ENCODE peak calls at places on chromosomes 6 and 20, in nine cellular contexts. One of them, this sample, is unnamed.

GRCh38 chr6:146594495-146594894 is 4.3 kb upstream of the ADGB start:
- DNase-seq in A673: no peak
- DNase-seq in suprapubic skin: no peak
- DNase-seq in Panc1: no peak
- DNase-seq in left ventricle myocardium inferior: no peak
- DNase-seq in heart left ventricle: no peak
- DNase-seq in AG10803: no peak
- DNase-seq in PC-3: no peak
- DNase-seq in brain microvascular endothelial cell: no peak
- DNase-seq in this sample: no peak

GRCh38 chr6:103707596-103708325 is 1152.0 kb downstream of the HACE1 start:
- DNase-seq in A673: no peak
- DNase-seq in Panc1: no peak
- DNase-seq in AG10803: no peak
- DNase-seq in PC-3: peak; percentile 7
- DNase-seq in left ventricle myocardium inferior: no peak
- DNase-seq in heart left ventricle: no peak
- DNase-seq in brain microvascular endothelial cell: no peak
- DNase-seq in suprapubic skin: no peak
- DNase-seq in this sample: no peak

GRCh38 chr20:15895560-15896084 is 677.6 kb downstream of the KIF16B start:
- DNase-seq in brain microvascular endothelial cell: no peak
- DNase-seq in Panc1: no peak
- DNase-seq in PC-3: no peak
- DNase-seq in heart left ventricle: no peak
- DNase-seq in AG10803: no peak
- DNase-seq in A673: no peak
- DNase-seq in suprapubic skin: no peak
- DNase-seq in left ventricle myocardium inferior: no peak
- DNase-seq in this sample: no peak

GRCh38 chr6:161227004-161227950 is 46.6 kb downstream of the AGPAT4 start:
- DNase-seq in Panc1: no peak
- DNase-seq in brain microvascular endothelial cell: no peak
- DNase-seq in PC-3: no peak
- DNase-seq in A673: no peak
- DNase-seq in heart left ventricle: no peak
- DNase-seq in left ventricle myocardium inferior: no peak
- DNase-seq in AG10803: no peak
- DNase-seq in suprapubic skin: no peak
- DNase-seq in this sample: no peak

GRCh38 chr20:51337126-51337805 is 205.3 kb downstream of the NFATC2 start:
- DNase-seq in brain microvascular endothelial cell: no peak
- DNase-seq in Panc1: no peak
- DNase-seq in heart left ventricle: no peak
- DNase-seq in AG10803: no peak
- DNase-seq in left ventricle myocardium inferior: no peak
- DNase-seq in PC-3: no peak
- DNase-seq in suprapubic skin: no peak
- DNase-seq in A673: no peak
- DNase-seq in this sample: no peak

GRCh38 chr6:82372656-82373055 is 9.0 kb downstream of the TPBG start:
- DNase-seq in heart left ventricle: no peak
- DNase-seq in A673: no peak
- DNase-seq in AG10803: peak; percentile 21
- DNase-seq in brain microvascular endothelial cell: no peak
- DNase-seq in suprapubic skin: no peak
- DNase-seq in Panc1: no peak
- DNase-seq in PC-3: no peak
- DNase-seq in left ventricle myocardium inferior: no peak
- DNase-seq in this sample: no peak

GRCh38 chr6:36590237-36590636 is 3.9 kb upstream of the SRSF3 start:
- DNase-seq in AG10803: peak; percentile 81
- DNase-seq in left ventricle myocardium inferior: no peak
- DNase-seq in heart left ventricle: no peak
- DNase-seq in brain microvascular endothelial cell: peak; percentile 70
- DNase-seq in PC-3: peak; percentile 74
- DNase-seq in A673: no peak
- DNase-seq in suprapubic skin: no peak
- DNase-seq in Panc1: no peak
- DNase-seq in this sample: peak; percentile 69

GRCh38 chr6:160104821-160105517 is 16.6 kb upstream of the SLC22A1 start:
- DNase-seq in AG10803: no peak
- DNase-seq in Panc1: no peak
- DNase-seq in A673: no peak
- DNase-seq in brain microvascular endothelial cell: no peak
- DNase-seq in suprapubic skin: no peak
- DNase-seq in heart left ventricle: no peak
- DNase-seq in left ventricle myocardium inferior: no peak
- DNase-seq in PC-3: no peak
- DNase-seq in this sample: no peak

GRCh38 chr6:133761706-133762105 is 127.2 kb upstream of the TCF21 start:
- DNase-seq in PC-3: no peak
- DNase-seq in suprapubic skin: no peak
- DNase-seq in left ventricle myocardium inferior: no peak
- DNase-seq in Panc1: no peak
- DNase-seq in heart left ventricle: no peak
- DNase-seq in A673: no peak
- DNase-seq in brain microvascular endothelial cell: no peak
- DNase-seq in AG10803: peak; percentile 29
- DNase-seq in this sample: no peak

GRCh38 chr6:37618916-37619605 is 78.6 kb downstream of the MDGA1 start:
- DNase-seq in brain microvascular endothelial cell: no peak
- DNase-seq in AG10803: no peak
- DNase-seq in Panc1: no peak
- DNase-seq in heart left ventricle: no peak
- DNase-seq in suprapubic skin: no peak
- DNase-seq in left ventricle myocardium inferior: no peak
- DNase-seq in PC-3: no peak
- DNase-seq in A673: peak; percentile 90
- DNase-seq in this sample: no peak

GRCh38 chr6:15389079-15389758 is 143.3 kb downstream of the JARID2 start:
- DNase-seq in PC-3: no peak
- DNase-seq in suprapubic skin: no peak
- DNase-seq in A673: no peak
- DNase-seq in brain microvascular endothelial cell: no peak
- DNase-seq in AG10803: peak; percentile 58
- DNase-seq in left ventricle myocardium inferior: no peak
- DNase-seq in heart left ventricle: no peak
- DNase-seq in Panc1: no peak
- DNase-seq in this sample: no peak

GRCh38 chr6:62707156-62707555 is 421.1 kb upstream of the KHDRBS2 start:
- DNase-seq in left ventricle myocardium inferior: no peak
- DNase-seq in heart left ventricle: no peak
- DNase-seq in PC-3: no peak
- DNase-seq in Panc1: no peak
- DNase-seq in AG10803: no peak
- DNase-seq in brain microvascular endothelial cell: no peak
- DNase-seq in A673: no peak
- DNase-seq in suprapubic skin: no peak
- DNase-seq in this sample: no peak

GRCh38 chr6:133184798-133185380 is 56.3 kb upstream of the EYA4 start:
- DNase-seq in Panc1: no peak
- DNase-seq in PC-3: peak; percentile 57
- DNase-seq in heart left ventricle: no peak
- DNase-seq in AG10803: peak; percentile 31
- DNase-seq in suprapubic skin: no peak
- DNase-seq in brain microvascular endothelial cell: no peak
- DNase-seq in A673: peak; percentile 37
- DNase-seq in left ventricle myocardium inferior: no peak
- DNase-seq in this sample: no peak

GRCh38 chr6:154993026-154993425 is 2.1 kb upstream of the TIAM2 start:
- DNase-seq in A673: no peak
- DNase-seq in AG10803: peak; percentile 68
- DNase-seq in left ventricle myocardium inferior: no peak
- DNase-seq in suprapubic skin: no peak
- DNase-seq in heart left ventricle: no peak
- DNase-seq in brain microvascular endothelial cell: no peak
- DNase-seq in Panc1: no peak
- DNase-seq in PC-3: no peak
- DNase-seq in this sample: no peak

DNA sequence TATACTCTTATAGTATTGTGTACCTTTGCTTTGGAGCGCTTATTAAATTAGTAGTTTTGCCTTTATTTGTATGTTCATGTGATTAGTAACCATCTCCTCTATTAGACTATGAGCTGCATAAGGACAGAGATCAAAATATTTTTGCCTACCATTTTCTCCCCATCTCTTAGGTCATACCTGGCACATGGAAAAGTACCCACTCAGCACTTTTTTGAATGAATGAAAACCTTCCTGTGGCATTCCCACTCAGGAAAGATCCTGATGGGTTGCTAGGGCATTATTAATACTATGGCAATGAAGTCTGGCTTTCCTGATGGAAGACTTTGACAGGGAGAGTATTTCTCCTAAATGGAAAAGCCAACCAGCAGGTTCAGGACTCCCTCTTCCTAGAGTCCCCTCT is 20.3 kb upstream of the CHD6 start:
- DNase-seq in left ventricle myocardium inferior: no peak
- DNase-seq in suprapubic skin: no peak
- DNase-seq in AG10803: no peak
- DNase-seq in A673: no peak
- DNase-seq in brain microvascular endothelial cell: no peak
- DNase-seq in heart left ventricle: no peak
- DNase-seq in Panc1: no peak
- DNase-seq in PC-3: no peak
- DNase-seq in this sample: no peak
- H3K4me3 ChIP-seq in left ventricle myocardium inferior: no peak overlapping the region
- H3K4me3 ChIP-seq in suprapubic skin: no peak overlapping the region
- H3K4me3 ChIP-seq in AG10803: no peak overlapping the region
- H3K4me3 ChIP-seq in A673: no peak overlapping the region
- H3K4me3 ChIP-seq in brain microvascular endothelial cell: no peak overlapping the region
- H3K4me3 ChIP-seq in heart left ventricle: no peak overlapping the region
- H3K4me3 ChIP-seq in Panc1: no peak overlapping the region
- H3K4me3 ChIP-seq in PC-3: no peak overlapping the region
- H3K4me3 ChIP-seq in this sample: no peak overlapping the region

GRCh38 chr20:25220021-25220730 is 24.7 kb downstream of the ENTPD6 start:
- DNase-seq in heart left ventricle: no peak
- DNase-seq in left ventricle myocardium inferior: no peak
- DNase-seq in brain microvascular endothelial cell: no peak
- DNase-seq in Panc1: no peak
- DNase-seq in PC-3: no peak
- DNase-seq in suprapubic skin: no peak
- DNase-seq in A673: no peak
- DNase-seq in AG10803: no peak
- DNase-seq in this sample: no peak
- TF ChIP-seq CTCF in heart left ventricle: no peak
- TF ChIP-seq CTCF in left ventricle myocardium inferior: peak; percentile 31
- TF ChIP-seq CTCF in brain microvascular endothelial cell: peak; percentile 64
- TF ChIP-seq CTCF in Panc1: no peak
- TF ChIP-seq CTCF in PC-3: peak; percentile 56
- TF ChIP-seq CTCF in suprapubic skin: no peak
- TF ChIP-seq CTCF in A673: peak; percentile 40
- TF ChIP-seq CTCF in AG10803: peak; percentile 26
- TF ChIP-seq CTCF in this sample: no peak

DNA sequence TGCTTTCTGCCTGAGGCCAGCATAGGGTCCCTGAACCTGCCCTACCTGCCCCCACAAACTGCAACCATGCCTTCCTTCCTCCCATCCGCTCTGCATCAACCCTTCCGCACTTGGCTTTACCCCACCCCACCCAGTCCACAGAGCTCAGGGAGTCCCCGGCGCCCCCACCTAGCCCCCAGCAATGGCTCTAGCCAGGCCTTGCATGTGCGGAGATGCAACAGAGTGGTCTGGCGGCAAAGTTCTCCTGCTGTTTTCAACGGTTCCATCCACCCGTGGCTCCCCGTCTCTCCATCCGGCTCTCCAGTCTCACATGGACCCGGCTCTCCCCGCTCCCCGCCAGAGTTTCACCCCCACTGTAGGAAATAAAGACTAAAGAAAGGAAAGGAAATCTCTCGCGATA is 795 bp downstream of the LRFN2 start:
- DNase-seq in AG10803: no peak
- DNase-seq in heart left ventricle: no peak
- DNase-seq in left ventricle myocardium inferior: no peak
- DNase-seq in Panc1: no peak
- DNase-seq in A673: peak; percentile 37
- DNase-seq in brain microvascular endothelial cell: no peak
- DNase-seq in suprapubic skin: no peak
- DNase-seq in PC-3: no peak
- DNase-seq in this sample: no peak
- H3K4me3 ChIP-seq in AG10803: no peak overlapping the region
- H3K4me3 ChIP-seq in heart left ventricle: no peak overlapping the region
- H3K4me3 ChIP-seq in left ventricle myocardium inferior: peak overlapping the region; percentile 62
- H3K4me3 ChIP-seq in Panc1: no peak overlapping the region
- H3K4me3 ChIP-seq in A673: peak overlapping the region; percentile 90
- H3K4me3 ChIP-seq in brain microvascular endothelial cell: no peak overlapping the region
- H3K4me3 ChIP-seq in suprapubic skin: peak overlapping the region; percentile 52
- H3K4me3 ChIP-seq in PC-3: no peak overlapping the region
- H3K4me3 ChIP-seq in this sample: no peak overlapping the region

GRCh38 chr20:21157006-21157405 is 31.1 kb downstream of the KIZ start:
- DNase-seq in AG10803: no peak
- DNase-seq in A673: no peak
- DNase-seq in PC-3: no peak
- DNase-seq in brain microvascular endothelial cell: no peak
- DNase-seq in heart left ventricle: no peak
- DNase-seq in left ventricle myocardium inferior: no peak
- DNase-seq in Panc1: no peak
- DNase-seq in suprapubic skin: no peak
- DNase-seq in this sample: no peak

GRCh38 chr20:21154692-21155091 is 28.8 kb downstream of the KIZ start:
- DNase-seq in suprapubic skin: no peak
- DNase-seq in heart left ventricle: no peak
- DNase-seq in Panc1: no peak
- DNase-seq in left ventricle myocardium inferior: no peak
- DNase-seq in A673: no peak
- DNase-seq in AG10803: no peak
- DNase-seq in brain microvascular endothelial cell: no peak
- DNase-seq in PC-3: no peak
- DNase-seq in this sample: no peak

GRCh38 chr20:21156266-21156665 is 30.4 kb downstream of the KIZ start:
- DNase-seq in PC-3: no peak
- DNase-seq in heart left ventricle: no peak
- DNase-seq in AG10803: peak; percentile 77
- DNase-seq in left ventricle myocardium inferior: no peak
- DNase-seq in A673: no peak
- DNase-seq in Panc1: no peak
- DNase-seq in brain microvascular endothelial cell: peak; percentile 24
- DNase-seq in suprapubic skin: no peak
- DNase-seq in this sample: peak; percentile 7

GRCh38 chr20:21151791-21152190 is 25.9 kb downstream of the KIZ start:
- DNase-seq in A673: no peak
- DNase-seq in Panc1: no peak
- DNase-seq in suprapubic skin: no peak
- DNase-seq in left ventricle myocardium inferior: no peak
- DNase-seq in AG10803: peak; percentile 39
- DNase-seq in PC-3: no peak
- DNase-seq in heart left ventricle: no peak
- DNase-seq in brain microvascular endothelial cell: no peak
- DNase-seq in this sample: no peak

DNA sequence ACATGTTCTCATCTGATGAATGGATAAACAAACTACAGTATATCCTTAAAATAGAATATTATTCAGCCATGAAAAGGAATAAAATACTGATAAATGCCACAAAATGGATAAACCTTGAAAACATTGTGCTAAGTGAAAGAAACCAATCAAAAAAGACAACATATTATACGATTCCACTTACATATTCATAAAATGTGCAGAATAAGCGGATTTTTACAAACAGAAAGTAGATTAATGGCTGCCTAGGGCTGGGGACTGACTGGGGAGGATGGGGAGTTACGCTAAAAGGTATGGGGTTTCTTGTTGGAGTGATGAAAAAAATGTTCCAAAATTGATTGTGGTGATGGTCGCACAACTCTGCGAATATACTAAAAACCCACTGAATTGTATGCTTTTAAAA is 29.4 kb downstream of the KIZ start:
- DNase-seq in brain microvascular endothelial cell: no peak
- DNase-seq in AG10803: no peak
- DNase-seq in A673: no peak
- DNase-seq in Panc1: no peak
- DNase-seq in heart left ventricle: no peak
- DNase-seq in PC-3: no peak
- DNase-seq in left ventricle myocardium inferior: no peak
- DNase-seq in suprapubic skin: no peak
- DNase-seq in this sample: no peak
- TF ChIP-seq CTCF in brain microvascular endothelial cell: no peak
- TF ChIP-seq CTCF in AG10803: no peak
- TF ChIP-seq CTCF in A673: no peak
- TF ChIP-seq CTCF in Panc1: no peak
- TF ChIP-seq CTCF in heart left ventricle: no peak
- TF ChIP-seq CTCF in PC-3: no peak
- TF ChIP-seq CTCF in left ventricle myocardium inferior: no peak
- TF ChIP-seq CTCF in suprapubic skin: no peak
- TF ChIP-seq CTCF in this sample: no peak